ENCODE peak calls at places on chromosome 15, in four cellular contexts. K is psoas muscle, J is lower lobe of right lung, E is SK-N-SH. S is an unnamed sample. For H3K36me3 and H3K27me3, the result is how much of the 10 kb centered on the place peaks cover.

GRCh38 chr15:52172869-52173268 is 18.3 kb downstream of the GNB5 start:
- DNase-seq in E (no peak), J (no peak), K (no peak), S (no peak)

GRCh38 chr15:48858401-48858800 is 19.5 kb upstream of the EID1 start:
- DNase-seq in E (no peak), J (no peak), K (no peak), S (peak)

GRCh38 chr15:70202756-70203155 is 105.0 kb upstream of the TLE3 start:
- DNase-seq in E (no peak), J (no peak), K (no peak), S (no peak)

GRCh38 chr15:61879219-61879618 is 181.0 kb downstream of the VPS13C start:
- DNase-seq in K (no peak), E (no peak), J (no peak), S (no peak)

GRCh38 chr15:80183886-80184285 is 31.1 kb downstream of the FAH start:
- DNase-seq in E (peak), J (no peak), K (no peak), S (no peak)

GRCh38 chr15:61644550-61644949 is 415.4 kb upstream of the RORA start:
- DNase-seq in E (no peak), J (no peak), K (no peak), S (peak)

GRCh38 chr15:50906954-50907865 is 1.3 kb upstream of the AP4E1 start:
- DNase-seq in E (peak), J (no peak), K (no peak), S (no peak)

GRCh38 chr15:85580914-85581313 is 200.5 kb downstream of the AKAP13 start:
- DNase-seq in K (no peak), J (peak), E (no peak), S (no peak)

GRCh38 chr15:74306801-74307217 is 60.6 kb downstream of the CYP11A1 start:
- DNase-seq in K (no peak), J (no peak), E (no peak), S (peak)

GRCh38 chr15:74417670-74418069 is 16.1 kb downstream of the SEMA7A start:
- DNase-seq in J (no peak), E (no peak), K (no peak), S (no peak)

GRCh38 chr15:92846716-92847115 is 53.4 kb upstream of the CHD2 start:
- DNase-seq in K (no peak), E (no peak), J (no peak), S (no peak)

GRCh38 chr15:42172475-42172874 is 16.0 kb upstream of the PLA2G4F start:
- DNase-seq in E (no peak), K (no peak), J (no peak), S (no peak)

GRCh38 chr15:85419200-85419599 is 38.8 kb downstream of the AKAP13 start:
- DNase-seq in E (no peak), K (no peak), J (no peak), S (no peak)

GRCh38 chr15:61743352-61743909 is 316.8 kb downstream of the VPS13C start:
- DNase-seq in K (no peak), J (no peak), E (no peak), S (no peak)

GRCh38 chr15:71080705-71081104 is 34.6 kb upstream of the THSD4 start:
- DNase-seq in E (no peak), J (no peak), K (no peak), S (peak)

GRCh38 chr15:57476533-57476975 is 100.2 kb downstream of the CGNL1 start:
- DNase-seq in J (no peak), K (no peak), E (no peak), S (peak)

GRCh38 chr15:73078722-73079121 is 26.5 kb downstream of the NEO1 start:
- DNase-seq in E (no peak), K (no peak), J (no peak), S (peak)

GRCh38 chr15:32642667-32643425 is 1.3 kb downstream of the SCG5 start:
- DNase-seq in K (no peak), E (no peak), J (no peak), S (no peak)

GRCh38 chr15:32649336-32649735 is 7.8 kb downstream of the SCG5 start:
- DNase-seq in K (no peak), J (no peak), E (no peak), S (peak)

GRCh38 chr15:32643907-32644445 is 2.5 kb downstream of the SCG5 start:
- DNase-seq in K (no peak), J (no peak), E (no peak), S (no peak)

GRCh38 chr15:32641517-32642059 is at the start of gene SCG5:
- DNase-seq in E (peak), J (no peak), K (no peak), S (no peak)

GRCh38 chr15:32646304-32646703 is 4.8 kb downstream of the SCG5 start:
- DNase-seq in J (no peak), E (no peak), K (no peak), S (no peak)
- H3K36me3 ChIP-seq in J (under half), E (under half), K (under half), S (under half)

GRCh38 chr15:77112819-77113569 is 42.1 kb upstream of the TSPAN3 start:
- DNase-seq in K (no peak), E (no peak), J (no peak), S (no peak)
- H3K4me3 ChIP-seq in K (no peak), E (no peak), J (no peak), S (no peak)

DNA sequence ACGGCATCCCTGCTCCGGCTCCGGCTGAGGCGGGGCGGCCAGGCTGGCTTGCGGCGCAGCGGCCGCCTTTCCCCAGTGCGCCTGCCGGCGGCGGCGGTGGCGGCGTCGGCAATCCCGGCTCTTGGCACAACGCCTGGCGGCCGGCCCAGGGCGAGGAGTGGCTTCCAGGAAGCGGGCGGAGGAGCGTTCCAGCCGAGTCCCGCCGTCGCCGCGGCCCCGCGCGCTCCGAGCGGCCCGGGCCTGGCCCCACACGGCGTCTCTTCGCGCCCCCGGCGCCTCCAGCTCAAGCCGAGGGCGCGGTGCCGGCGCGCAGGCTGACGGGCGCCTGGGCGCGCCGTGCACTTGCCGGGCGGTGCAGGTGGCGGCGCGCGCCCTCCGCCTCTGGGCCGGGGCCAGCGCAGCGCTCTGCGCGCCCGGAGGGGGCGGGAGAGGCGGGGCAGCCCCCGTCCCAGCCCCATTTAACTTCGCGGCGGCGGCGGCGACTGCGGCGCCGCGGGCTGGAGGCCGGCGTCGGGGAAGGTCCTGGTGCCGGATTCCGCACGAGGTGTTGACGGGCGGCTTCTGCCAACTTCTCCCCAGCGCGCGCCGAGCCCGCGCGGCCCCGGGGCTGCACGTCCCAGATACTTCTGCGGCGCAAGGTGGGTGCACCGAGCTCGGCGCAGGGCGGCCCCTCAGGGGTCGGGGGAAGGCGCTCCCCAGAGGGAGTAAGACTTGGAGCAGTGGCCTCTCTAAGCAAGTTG is at the start of gene ADAMTSL3:
- DNase-seq in K (peak), E (peak), J (peak), S (peak)
- H3K27me3 ChIP-seq in K (under half), E (under half), J (under half), S (under half)

DNA sequence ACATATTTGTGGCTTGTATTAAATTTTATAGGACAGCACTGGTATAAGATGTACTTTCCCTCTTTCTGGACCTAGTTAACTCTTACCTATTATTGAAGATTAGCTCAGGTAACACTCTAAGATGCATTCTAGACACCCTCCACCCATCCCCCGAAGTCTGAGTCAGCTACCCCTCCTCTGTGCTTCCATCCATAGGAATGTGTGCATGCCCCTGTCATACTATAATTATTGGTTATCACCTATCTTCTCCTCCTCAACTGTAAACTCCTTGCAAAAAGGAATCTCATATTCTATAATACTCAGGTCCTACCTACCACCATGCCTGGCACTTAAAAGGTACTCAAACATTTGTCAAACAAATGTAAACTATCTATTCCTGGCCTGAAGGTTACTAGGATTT is 3.0 kb downstream of the PEAK1 start:
- DNase-seq in J (no peak), K (no peak), E (no peak), S (no peak)
- H3K36me3 ChIP-seq in J (under half), K (under half), E (under half), S (under half)

DNA sequence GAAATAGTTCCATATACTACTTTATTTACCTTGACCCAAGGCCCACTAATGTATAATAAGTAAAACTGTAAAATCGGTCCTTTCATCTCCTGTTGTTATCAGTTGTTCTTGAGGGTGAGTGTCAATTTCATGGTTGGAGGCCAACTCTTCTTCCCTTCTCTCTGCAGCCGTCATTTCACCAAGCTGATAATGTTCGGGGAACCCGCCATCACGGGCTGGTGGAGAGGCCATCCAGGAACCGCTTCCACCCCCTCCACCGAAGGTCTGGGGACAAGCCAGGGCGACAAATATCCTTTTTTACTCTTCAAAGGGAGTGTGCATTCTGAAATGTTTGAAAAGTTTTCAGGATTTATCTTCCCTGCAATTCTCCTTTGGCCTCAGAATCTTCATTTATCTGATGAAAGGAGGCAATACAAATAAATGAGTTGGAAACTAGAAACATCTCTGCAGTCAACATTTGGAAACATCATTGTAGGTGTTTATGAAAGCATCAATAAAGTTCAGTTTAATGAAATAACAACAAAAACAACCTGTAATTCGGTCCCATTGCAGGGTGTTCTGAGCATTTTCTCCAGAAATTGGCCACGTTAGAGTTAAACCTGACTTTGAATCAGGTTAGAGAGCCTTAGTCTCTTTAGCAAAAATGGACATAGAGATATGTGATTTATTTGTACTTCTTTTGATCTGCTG is 63.9 kb downstream of the CRTC3 start:
- DNase-seq in E (no peak), K (no peak), J (no peak), S (no peak)
- H3K4me3 ChIP-seq in E (no peak), K (no peak), J (no peak), S (no peak)

GRCh38 chr15:39226169-39226964 is 354.5 kb upstream of the THBS1 start:
- DNase-seq in E (no peak), J (no peak), K (no peak), S (no peak)

GRCh38 chr15:39230917-39231285 is 350.0 kb upstream of the THBS1 start:
- DNase-seq in J (no peak), E (no peak), K (no peak), S (no peak)

GRCh38 chr15:39227001-39227400 is 353.9 kb upstream of the THBS1 start:
- DNase-seq in E (no peak), K (no peak), J (no peak), S (no peak)

GRCh38 chr15:39230205-39230916 is 350.5 kb upstream of the THBS1 start:
- DNase-seq in J (no peak), K (no peak), E (peak), S (peak)

DNA sequence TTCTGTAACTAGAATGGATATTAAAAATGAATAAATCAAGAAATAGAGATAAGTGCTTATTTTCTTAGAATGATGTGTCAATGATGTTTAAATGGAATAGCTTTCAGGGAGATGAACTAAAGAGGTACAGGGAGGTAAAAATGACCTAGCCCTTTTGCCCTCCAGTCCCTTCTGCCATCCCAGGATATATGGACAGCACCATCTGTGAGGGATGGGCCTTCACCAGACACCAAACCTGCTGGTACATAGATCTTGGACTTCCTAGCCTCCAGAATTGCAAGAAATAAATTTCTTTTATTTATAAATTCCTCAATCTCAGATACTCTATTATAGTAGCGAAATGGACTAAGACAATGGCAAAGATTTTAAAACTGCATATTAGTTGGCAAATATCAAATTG is 352.0 kb upstream of the THBS1 start:
- DNase-seq in E (no peak), J (no peak), K (no peak), S (no peak)
- H3K27me3 ChIP-seq in E (under half), J (under half), K (under half), S (under half)

GRCh38 chr15:81308260-81308659 is 15.7 kb downstream of the STARD5 start:
- DNase-seq in E (no peak), K (no peak), J (no peak), S (peak)
- H3K36me3 ChIP-seq in E (under half), K (under half), J (half or more), S (under half)

GRCh38 chr15:98138910-98139309 is 178.4 kb downstream of the ARRDC4 start:
- DNase-seq in E (no peak), J (no peak), K (no peak), S (no peak)
- H3K4me3 ChIP-seq in E (no peak), J (no peak), K (no peak), S (no peak)

GRCh38 chr15:89370120-89371077 is 35.8 kb upstream of the POLG start:
- DNase-seq in K (no peak), J (no peak), E (no peak), S (no peak)
- H3K27me3 ChIP-seq in K (under half), J (half or more), E (under half), S (half or more)